ENCODE peak calls at places on chromosomes 6 and 20, in five cellular contexts. One of them, this sample, is unnamed.
A peak's percentile ranks its signal among the peaks of the same experiment; 100 is the strongest.

GRCh38 chr6:124961784-124962611 is at the start of gene RNF217:
- DNase-seq in heart left ventricle: peak; percentile 73
- DNase-seq in mesothelial cell of epicardium: no peak
- DNase-seq in foreskin fibroblast: peak; percentile 83
- DNase-seq in ovary: peak; percentile 73
- DNase-seq in this sample: no peak

GRCh38 chr20:9886227-9886626 is 47.4 kb upstream of the PAK5 start:
- DNase-seq in heart left ventricle: no peak
- DNase-seq in mesothelial cell of epicardium: no peak
- DNase-seq in foreskin fibroblast: peak; percentile 51
- DNase-seq in ovary: no peak
- DNase-seq in this sample: no peak

GRCh38 chr6:63643862-63644261 is 8.3 kb downstream of the PHF3 start:
- DNase-seq in heart left ventricle: no peak
- DNase-seq in mesothelial cell of epicardium: no peak
- DNase-seq in foreskin fibroblast: no peak
- DNase-seq in ovary: no peak
- DNase-seq in this sample: no peak

GRCh38 chr6:34334796-34335416 is 57.6 kb downstream of the NUDT3 start:
- DNase-seq in heart left ventricle: no peak
- DNase-seq in mesothelial cell of epicardium: no peak
- DNase-seq in foreskin fibroblast: no peak
- DNase-seq in ovary: no peak
- DNase-seq in this sample: no peak

GRCh38 chr20:41534842-41535241 is 83.3 kb downstream of the CHD6 start:
- DNase-seq in heart left ventricle: no peak
- DNase-seq in mesothelial cell of epicardium: no peak
- DNase-seq in foreskin fibroblast: peak; percentile 10
- DNase-seq in ovary: no peak
- DNase-seq in this sample: no peak

GRCh38 chr20:48586728-48587127 is 241.1 kb downstream of the PREX1 start:
- DNase-seq in heart left ventricle: no peak
- DNase-seq in mesothelial cell of epicardium: no peak
- DNase-seq in foreskin fibroblast: no peak
- DNase-seq in ovary: no peak
- DNase-seq in this sample: no peak

GRCh38 chr6:91340998-91341397 is 754.1 kb upstream of the MAP3K7 start:
- DNase-seq in heart left ventricle: no peak
- DNase-seq in mesothelial cell of epicardium: no peak
- DNase-seq in foreskin fibroblast: no peak
- DNase-seq in ovary: no peak
- DNase-seq in this sample: no peak

GRCh38 chr6:3285049-3285639 is 26.4 kb downstream of the PSMG4 start:
- DNase-seq in heart left ventricle: no peak
- DNase-seq in mesothelial cell of epicardium: no peak
- DNase-seq in foreskin fibroblast: no peak
- DNase-seq in ovary: peak; percentile 7
- DNase-seq in this sample: no peak

GRCh38 chr6:143457563-143458359 is 7.2 kb downstream of the PEX3 start:
- DNase-seq in heart left ventricle: no peak
- DNase-seq in mesothelial cell of epicardium: no peak
- DNase-seq in foreskin fibroblast: peak; percentile 46
- DNase-seq in ovary: no peak
- DNase-seq in this sample: no peak

GRCh38 chr6:48757661-48758060 is 646.7 kb upstream of the PTCHD4 start:
- DNase-seq in heart left ventricle: no peak
- DNase-seq in mesothelial cell of epicardium: no peak
- DNase-seq in foreskin fibroblast: peak; percentile 48
- DNase-seq in ovary: no peak
- DNase-seq in this sample: no peak

GRCh38 chr6:166736606-166737005 is 109.6 kb upstream of the RPS6KA2 start:
- DNase-seq in heart left ventricle: no peak
- DNase-seq in mesothelial cell of epicardium: no peak
- DNase-seq in foreskin fibroblast: peak; percentile 70
- DNase-seq in ovary: no peak
- DNase-seq in this sample: no peak

GRCh38 chr6:116390571-116390970 is 19.8 kb downstream of the DSE start:
- DNase-seq in heart left ventricle: no peak
- DNase-seq in mesothelial cell of epicardium: no peak
- DNase-seq in foreskin fibroblast: no peak
- DNase-seq in ovary: no peak
- DNase-seq in this sample: no peak

GRCh38 chr20:34570859-34571306 is 12.4 kb downstream of the MAP1LC3A start:
- DNase-seq in heart left ventricle: no peak
- DNase-seq in mesothelial cell of epicardium: no peak
- DNase-seq in foreskin fibroblast: peak; percentile 35
- DNase-seq in ovary: no peak
- DNase-seq in this sample: no peak

GRCh38 chr6:110689275-110689935 is 125.9 kb downstream of the CDK19 start:
- DNase-seq in heart left ventricle: no peak
- DNase-seq in mesothelial cell of epicardium: no peak
- DNase-seq in foreskin fibroblast: no peak
- DNase-seq in ovary: no peak
- DNase-seq in this sample: no peak

GRCh38 chr6:36851149-36851614 is 11.9 kb upstream of the CPNE5 start:
- DNase-seq in heart left ventricle: peak; percentile 36
- DNase-seq in mesothelial cell of epicardium: no peak
- DNase-seq in foreskin fibroblast: peak; percentile 87
- DNase-seq in ovary: peak; percentile 48
- DNase-seq in this sample: no peak

GRCh38 chr6:10641494-10641893 is 52.9 kb downstream of the C6orf52 start:
- DNase-seq in heart left ventricle: no peak
- DNase-seq in mesothelial cell of epicardium: no peak
- DNase-seq in foreskin fibroblast: no peak
- DNase-seq in ovary: no peak
- DNase-seq in this sample: no peak

GRCh38 chr6:68559052-68559451 is 76.0 kb upstream of the ADGRB3 start:
- DNase-seq in heart left ventricle: no peak
- DNase-seq in mesothelial cell of epicardium: no peak
- DNase-seq in foreskin fibroblast: peak; percentile 72
- DNase-seq in ovary: no peak
- DNase-seq in this sample: no peak

GRCh38 chr20:63087872-63088680 is 81.3 kb upstream of the BHLHE23 start:
- DNase-seq in heart left ventricle: no peak
- DNase-seq in mesothelial cell of epicardium: no peak
- DNase-seq in foreskin fibroblast: no peak
- DNase-seq in ovary: no peak
- DNase-seq in this sample: peak; percentile 2

GRCh38 chr6:44367686-44368085 is 19.8 kb upstream of the CDC5L start:
- DNase-seq in heart left ventricle: no peak
- DNase-seq in mesothelial cell of epicardium: no peak
- DNase-seq in foreskin fibroblast: no peak
- DNase-seq in ovary: no peak
- DNase-seq in this sample: no peak

GRCh38 chr20:58775371-58775770 is 75.3 kb downstream of the GNAS-AS1 start:
- DNase-seq in heart left ventricle: no peak
- DNase-seq in mesothelial cell of epicardium: no peak
- DNase-seq in foreskin fibroblast: no peak
- DNase-seq in ovary: no peak
- DNase-seq in this sample: no peak

GRCh38 chr6:25788305-25788922 is 33.9 kb downstream of the SLC17A4 start:
- DNase-seq in heart left ventricle: peak; percentile 26
- DNase-seq in mesothelial cell of epicardium: no peak
- DNase-seq in foreskin fibroblast: peak; percentile 67
- DNase-seq in ovary: no peak
- DNase-seq in this sample: no peak

GRCh38 chr6:15247214-15247749 is 1.4 kb downstream of the JARID2 start:
- DNase-seq in heart left ventricle: no peak
- DNase-seq in mesothelial cell of epicardium: no peak
- DNase-seq in foreskin fibroblast: no peak
- DNase-seq in ovary: no peak
- DNase-seq in this sample: no peak

GRCh38 chr6:31350973-31351733 is 5.8 kb downstream of the HLA-B start:
- DNase-seq in heart left ventricle: no peak
- DNase-seq in mesothelial cell of epicardium: no peak
- DNase-seq in foreskin fibroblast: no peak
- DNase-seq in ovary: no peak
- DNase-seq in this sample: no peak

GRCh38 chr6:35601331-35602132 is 87.2 kb downstream of the FKBP5 start:
- DNase-seq in heart left ventricle: peak; percentile 74
- DNase-seq in mesothelial cell of epicardium: no peak
- DNase-seq in foreskin fibroblast: peak; percentile 92
- DNase-seq in ovary: peak; percentile 62
- DNase-seq in this sample: no peak

GRCh38 chr6:16837217-16837972 is 76.1 kb upstream of the ATXN1 start:
- DNase-seq in heart left ventricle: no peak
- DNase-seq in mesothelial cell of epicardium: no peak
- DNase-seq in foreskin fibroblast: no peak
- DNase-seq in ovary: no peak
- DNase-seq in this sample: no peak

GRCh38 chr6:50116797-50117542 is 67.2 kb upstream of the DEFB112 start:
- DNase-seq in heart left ventricle: no peak
- DNase-seq in mesothelial cell of epicardium: no peak
- DNase-seq in foreskin fibroblast: no peak
- DNase-seq in ovary: no peak
- DNase-seq in this sample: no peak

GRCh38 chr6:100186552-100186951 is 192.5 kb upstream of the MCHR2 start:
- DNase-seq in heart left ventricle: no peak
- DNase-seq in mesothelial cell of epicardium: no peak
- DNase-seq in foreskin fibroblast: peak; percentile 56
- DNase-seq in ovary: no peak
- DNase-seq in this sample: no peak

GRCh38 chr20:59183751-59184150 is 20.1 kb downstream of the ZNF831 start:
- DNase-seq in heart left ventricle: no peak
- DNase-seq in mesothelial cell of epicardium: no peak
- DNase-seq in foreskin fibroblast: no peak
- DNase-seq in ovary: no peak
- DNase-seq in this sample: no peak

GRCh38 chr6:74273541-74273940 is 577.5 kb downstream of the CD109 start:
- DNase-seq in heart left ventricle: no peak
- DNase-seq in mesothelial cell of epicardium: no peak
- DNase-seq in foreskin fibroblast: no peak
- DNase-seq in ovary: no peak
- DNase-seq in this sample: no peak

GRCh38 chr20:43511879-43512278 is 4.4 kb downstream of the L3MBTL1 start:
- DNase-seq in heart left ventricle: no peak
- DNase-seq in mesothelial cell of epicardium: no peak
- DNase-seq in foreskin fibroblast: no peak
- DNase-seq in ovary: no peak
- DNase-seq in this sample: no peak

GRCh38 chr20:43513298-43514061 is 6.0 kb downstream of the L3MBTL1 start:
- DNase-seq in heart left ventricle: no peak
- DNase-seq in mesothelial cell of epicardium: no peak
- DNase-seq in foreskin fibroblast: no peak
- DNase-seq in ovary: no peak
- DNase-seq in this sample: no peak

GRCh38 chr20:43516251-43516824 is 8.8 kb downstream of the L3MBTL1 start:
- DNase-seq in heart left ventricle: no peak
- DNase-seq in mesothelial cell of epicardium: no peak
- DNase-seq in foreskin fibroblast: peak; percentile 40
- DNase-seq in ovary: no peak
- DNase-seq in this sample: no peak

GRCh38 chr20:43515628-43516027 is 8.1 kb downstream of the L3MBTL1 start:
- DNase-seq in heart left ventricle: no peak
- DNase-seq in mesothelial cell of epicardium: no peak
- DNase-seq in foreskin fibroblast: no peak
- DNase-seq in ovary: no peak
- DNase-seq in this sample: no peak

GRCh38 chr20:43514062-43514971 is 6.8 kb downstream of the L3MBTL1 start:
- DNase-seq in heart left ventricle: peak; percentile 99
- DNase-seq in mesothelial cell of epicardium: peak; percentile 94
- DNase-seq in foreskin fibroblast: peak; percentile 98
- DNase-seq in ovary: peak; percentile 99
- DNase-seq in this sample: no peak
- TF ChIP-seq CTCF in heart left ventricle: peak; percentile 9
- TF ChIP-seq CTCF in mesothelial cell of epicardium: no peak
- TF ChIP-seq CTCF in foreskin fibroblast: no peak
- TF ChIP-seq CTCF in ovary: no peak
- TF ChIP-seq CTCF in this sample: no peak

DNA sequence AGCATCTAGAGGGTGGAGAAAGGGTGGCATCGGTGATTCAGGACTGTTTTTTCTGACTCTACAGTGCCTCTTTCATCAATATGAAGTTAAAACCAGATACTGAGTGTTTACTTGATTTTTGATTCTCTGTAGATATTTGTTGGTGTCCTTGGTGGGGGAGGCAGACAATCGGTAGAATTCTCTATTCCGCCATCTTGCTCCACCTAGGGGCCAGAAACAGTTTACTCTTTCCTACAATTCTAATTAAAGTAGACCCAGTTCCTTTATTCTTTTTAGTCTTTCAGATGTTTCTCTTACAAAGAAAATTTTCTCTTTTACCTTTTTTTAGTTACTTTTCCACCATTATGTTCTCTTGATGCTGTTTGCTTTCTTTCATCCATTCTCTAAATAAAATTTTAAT is 162.1 kb upstream of the RAB32 start:
- DNase-seq in heart left ventricle: no peak
- DNase-seq in mesothelial cell of epicardium: no peak
- DNase-seq in foreskin fibroblast: peak; percentile 7
- DNase-seq in ovary: no peak
- DNase-seq in this sample: no peak
- TF ChIP-seq CTCF in heart left ventricle: no peak
- TF ChIP-seq CTCF in mesothelial cell of epicardium: no peak
- TF ChIP-seq CTCF in foreskin fibroblast: peak; percentile 11
- TF ChIP-seq CTCF in ovary: no peak
- TF ChIP-seq CTCF in this sample: no peak

GRCh38 chr6:164108092-164108491 is 693.6 kb downstream of the QKI start:
- DNase-seq in heart left ventricle: no peak
- DNase-seq in mesothelial cell of epicardium: no peak
- DNase-seq in foreskin fibroblast: no peak
- DNase-seq in ovary: no peak
- DNase-seq in this sample: no peak

GRCh38 chr6:164104432-164104831 is 689.9 kb downstream of the QKI start:
- DNase-seq in heart left ventricle: no peak
- DNase-seq in mesothelial cell of epicardium: no peak
- DNase-seq in foreskin fibroblast: no peak
- DNase-seq in ovary: no peak
- DNase-seq in this sample: no peak

GRCh38 chr6:164105705-164106104 is 691.2 kb downstream of the QKI start:
- DNase-seq in heart left ventricle: no peak
- DNase-seq in mesothelial cell of epicardium: no peak
- DNase-seq in foreskin fibroblast: no peak
- DNase-seq in ovary: no peak
- DNase-seq in this sample: no peak

GRCh38 chr6:164107297-164107995 is 692.9 kb downstream of the QKI start:
- DNase-seq in heart left ventricle: peak; percentile 66
- DNase-seq in mesothelial cell of epicardium: no peak
- DNase-seq in foreskin fibroblast: no peak
- DNase-seq in ovary: no peak
- DNase-seq in this sample: no peak

DNA sequence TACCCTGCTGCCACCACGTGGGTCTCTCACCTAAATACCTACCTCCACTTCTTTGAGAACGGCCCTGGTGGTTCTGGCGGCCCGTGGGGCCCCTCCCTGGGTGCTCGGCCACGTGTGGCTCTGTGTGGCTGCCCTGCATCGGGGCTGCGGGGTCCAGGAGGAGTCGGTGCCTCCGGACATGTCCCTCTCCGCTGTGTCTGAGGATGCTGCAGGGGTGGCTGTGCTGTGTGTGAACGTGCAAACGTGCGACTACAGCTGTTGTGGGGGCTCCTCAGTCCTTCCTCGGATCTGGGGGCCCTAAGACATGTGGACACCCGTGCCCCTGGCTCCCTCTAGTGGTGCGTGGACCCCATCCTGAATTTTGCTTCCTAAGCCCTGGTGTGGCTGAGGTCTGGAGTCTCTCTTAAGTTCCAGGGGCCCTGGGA is 691.8 kb downstream of the QKI start:
- DNase-seq in heart left ventricle: peak; percentile 86
- DNase-seq in mesothelial cell of epicardium: no peak
- DNase-seq in foreskin fibroblast: no peak
- DNase-seq in ovary: no peak
- DNase-seq in this sample: no peak
- TF ChIP-seq CTCF in heart left ventricle: peak; percentile 61
- TF ChIP-seq CTCF in mesothelial cell of epicardium: peak; percentile 18
- TF ChIP-seq CTCF in foreskin fibroblast: no peak
- TF ChIP-seq CTCF in ovary: no peak
- TF ChIP-seq CTCF in this sample: peak; percentile 12

GRCh38 chr20:44800398-44801046 is 9.8 kb downstream of the RIMS4 start:
- DNase-seq in heart left ventricle: no peak
- DNase-seq in mesothelial cell of epicardium: no peak
- DNase-seq in foreskin fibroblast: no peak
- DNase-seq in ovary: no peak
- DNase-seq in this sample: no peak
- TF ChIP-seq CTCF in heart left ventricle: no peak
- TF ChIP-seq CTCF in mesothelial cell of epicardium: no peak
- TF ChIP-seq CTCF in foreskin fibroblast: no peak
- TF ChIP-seq CTCF in ovary: no peak
- TF ChIP-seq CTCF in this sample: peak; percentile 40